ENCODE peak calls at places on chromosome 22, in ten cellular contexts. T is neuronal stem cell; F is fibroblast of lung; C is astrocyte of the spinal cord; E is neural progenitor cell; B is mesenchymal stem cell; H is uterus; G is Jurkat, Clone E6-1; Q is AG04449; Z is breast epithelium. N is an unnamed sample.

GRCh38 chr22:46649176-46650077 is 29.2 kb downstream of the GRAMD4 start:
- DNase-seq in T (no peak), H (peak), B (no peak), G (no peak), Z (no peak), E (no peak), Q (no peak), C (peak), F (no peak), N (no peak)

GRCh38 chr22:33054276-33054675 is 3.9 kb downstream of the SYN3 start:
- DNase-seq in B (no peak), H (no peak), G (no peak), C (no peak), Z (no peak), T (no peak), F (no peak), E (no peak), Q (no peak), N (no peak)

GRCh38 chr22:33401291-33401690 is 343.1 kb upstream of the SYN3 start:
- DNase-seq in B (no peak), E (no peak), H (no peak), Z (no peak), C (peak), G (no peak), Q (peak), T (no peak), F (peak), N (no peak)

GRCh38 chr22:18068381-18068988 is 9.3 kb upstream of the PEX26 start:
- DNase-seq in Z (no peak), F (peak), E (no peak), H (peak), C (no peak), Q (no peak), T (no peak), G (no peak), B (no peak), N (no peak)

GRCh38 chr22:17706451-17706900 is 67.8 kb downstream of the BID start:
- DNase-seq in Z (no peak), E (no peak), Q (peak), F (peak), H (no peak), C (peak), T (no peak), B (peak), G (peak), N (peak)

GRCh38 chr22:20724676-20725454 is 49.0 kb upstream of the SERPIND1 start:
- DNase-seq in E (no peak), Z (no peak), H (no peak), F (no peak), T (no peak), B (no peak), G (no peak), Q (no peak), C (no peak), N (no peak)

GRCh38 chr22:47797546-47797945 is 1035.1 kb downstream of the TBC1D22A start:
- DNase-seq in T (no peak), Z (peak), B (no peak), H (no peak), G (no peak), Q (no peak), E (no peak), F (no peak), C (no peak), N (no peak)

GRCh38 chr22:29306175-29306829 is at the start of gene GAS2L1:
- DNase-seq in B (peak), C (peak), E (peak), Q (no peak), T (peak), Z (peak), H (peak), G (peak), F (peak), N (no peak)

GRCh38 chr22:40728731-40729189 is 49.5 kb downstream of the MCHR1 start:
- DNase-seq in C (peak), F (peak), B (peak), G (peak), E (no peak), Z (no peak), H (no peak), T (no peak), Q (no peak), N (peak)

DNA sequence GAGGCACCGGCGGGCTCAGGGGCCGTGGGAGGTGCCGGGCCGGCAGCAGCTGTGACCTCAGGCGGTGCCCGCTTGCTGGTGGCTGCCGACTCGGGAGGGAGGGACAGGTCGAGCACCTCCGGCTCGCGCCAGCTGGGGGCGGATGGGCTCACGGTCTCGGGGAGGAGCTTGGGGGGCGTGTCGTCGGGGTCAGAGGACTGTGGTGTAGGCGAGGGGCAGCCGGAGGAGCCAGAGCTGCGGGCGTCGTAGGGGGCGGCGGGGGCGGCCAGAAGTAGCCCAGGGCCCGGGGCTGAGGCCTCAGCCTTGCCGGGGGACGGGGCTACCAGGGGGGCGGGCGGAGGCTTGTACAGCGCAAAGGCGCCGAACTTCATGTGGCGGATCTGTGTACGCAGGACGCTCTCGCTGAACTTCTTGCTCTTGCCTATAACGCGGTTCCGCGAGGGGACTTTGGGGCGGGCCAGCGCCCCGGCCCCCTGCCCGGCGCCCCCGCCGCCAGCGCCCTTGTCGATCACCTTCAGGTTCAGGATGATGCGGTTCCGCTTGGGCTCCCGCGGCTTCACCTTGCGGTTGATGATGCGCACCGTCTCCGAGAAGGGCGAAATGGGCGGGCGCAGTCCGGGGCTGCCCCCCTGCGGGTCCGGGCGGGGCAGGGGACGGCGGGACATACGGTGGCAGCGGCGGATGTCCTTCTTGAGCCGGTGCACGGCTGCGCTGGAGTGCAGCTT is 5.5 kb downstream of the CBX6 start:
- DNase-seq in G (no peak), H (peak), E (peak), B (no peak), Z (no peak), F (no peak), T (no peak), Q (no peak), C (no peak), N (no peak)
- H3K4me3 ChIP-seq in G (no peak), H (no peak), E (no peak), B (no peak), Z (no peak), F (no peak), T (no peak), Q (no peak), C (no peak), N (no peak)

DNA sequence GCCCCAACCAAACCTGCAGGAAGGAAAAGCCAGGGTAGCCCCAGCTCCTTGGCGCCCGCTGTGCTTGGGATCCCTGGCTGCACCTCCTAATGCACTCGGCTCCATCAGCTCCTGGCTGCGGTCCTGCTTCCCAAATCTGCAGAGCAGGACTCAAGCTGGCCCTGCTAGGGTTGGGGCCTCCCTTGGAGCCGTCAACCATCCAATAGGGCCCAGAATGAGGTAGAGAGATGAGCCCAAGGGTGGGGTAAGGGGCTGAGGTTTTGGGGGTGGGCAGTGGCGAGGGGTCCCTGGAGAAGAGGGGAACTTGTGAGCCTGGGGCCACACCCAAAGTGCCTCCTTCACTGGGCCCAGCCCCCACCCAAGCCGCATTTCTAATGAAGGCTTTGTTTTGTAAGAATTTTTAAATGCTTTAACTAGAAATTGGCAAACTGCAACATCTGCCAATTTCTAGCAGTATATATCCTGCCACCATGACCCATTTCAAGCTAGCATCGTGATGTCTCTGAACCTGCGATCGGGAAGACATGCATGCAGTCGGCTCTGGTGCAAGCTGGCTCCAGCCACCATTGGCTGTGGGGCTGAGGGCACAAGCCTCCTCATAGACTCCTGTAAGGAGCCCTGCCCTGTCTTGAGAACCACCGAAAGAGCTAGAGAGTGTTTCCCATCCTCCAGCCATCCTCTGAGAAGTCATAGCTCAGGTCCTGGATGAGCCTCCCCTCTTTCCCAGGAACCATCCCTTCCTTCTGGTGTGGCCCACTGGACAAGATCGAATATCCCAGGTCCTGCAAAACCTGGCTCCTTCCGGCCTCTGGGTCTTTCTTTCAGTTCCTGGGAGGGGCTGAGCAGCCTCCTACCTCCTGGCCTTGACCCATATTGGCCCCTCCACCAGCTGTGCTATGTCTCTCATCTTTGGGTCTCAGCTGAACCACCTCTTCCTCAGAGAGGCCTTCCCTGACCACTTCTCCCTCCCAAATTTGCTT is 15.5 kb downstream of the C1QTNF6 start:
- DNase-seq in B (no peak), T (no peak), Z (peak), G (no peak), F (no peak), C (no peak), E (no peak), H (peak), Q (no peak), N (no peak)
- H3K4me3 ChIP-seq in B (no peak), T (no peak), Z (no peak), G (no peak), F (no peak), C (no peak), E (no peak), H (no peak), Q (no peak), N (no peak)

DNA sequence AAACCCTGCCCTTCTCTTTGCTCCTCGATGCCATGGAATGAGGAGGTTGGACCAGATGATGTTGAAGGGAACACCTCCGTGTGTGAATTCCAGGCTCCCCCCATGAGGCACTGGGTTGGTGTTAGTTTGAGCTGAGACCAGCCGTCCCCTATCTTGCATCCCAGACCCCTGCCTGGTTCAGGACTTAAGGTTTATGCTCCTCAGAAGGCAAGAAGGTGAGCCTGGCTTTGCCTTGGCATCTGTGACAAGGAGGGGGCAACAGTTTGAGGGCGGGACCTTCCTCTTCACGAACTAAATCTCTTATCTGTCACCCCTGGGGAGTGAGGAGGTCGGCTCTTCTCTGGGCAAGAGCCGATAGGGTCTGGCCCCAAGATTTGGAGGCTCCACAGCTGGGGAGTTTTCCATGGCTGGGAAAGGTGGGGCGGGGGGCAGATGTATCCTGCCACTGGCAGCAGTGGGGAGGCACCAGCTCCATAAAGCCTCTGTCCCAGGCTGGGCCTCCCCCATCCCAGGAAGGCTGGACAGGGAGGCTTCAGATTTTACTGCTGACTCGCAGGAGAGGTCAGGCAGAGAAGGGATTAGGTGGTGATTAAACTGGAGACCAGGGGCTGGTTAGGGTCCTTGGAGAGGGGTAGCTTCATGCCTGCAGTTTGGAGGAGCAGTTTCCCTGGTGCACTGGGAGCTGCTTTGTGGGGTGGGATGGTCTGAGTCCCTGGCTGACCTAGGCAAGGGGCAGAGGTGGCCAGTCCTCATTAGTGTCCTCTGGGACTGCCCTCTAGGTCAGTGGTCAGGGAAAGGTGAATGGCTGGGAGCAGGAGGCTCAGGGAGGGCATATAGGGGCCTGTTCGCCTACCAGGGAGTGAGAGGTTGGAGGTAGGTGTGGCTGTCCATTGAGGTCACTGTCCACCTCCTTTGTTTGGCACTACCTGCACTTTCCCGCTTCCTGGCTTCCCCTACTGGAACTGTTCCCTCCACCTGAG is 1.1 kb downstream of the SEC14L2 start:
- DNase-seq in C (no peak), B (peak), E (peak), F (no peak), H (no peak), Q (no peak), G (no peak), Z (no peak), T (no peak), N (no peak)
- H3K4me3 ChIP-seq in C (peak), B (peak), E (peak), F (peak), H (peak), Q (peak), G (peak), Z (peak), T (peak), N (peak)

GRCh38 chr22:44623771-44624510 is 78.1 kb upstream of the PRR5 start:
- DNase-seq in H (no peak), B (peak), T (no peak), C (no peak), G (no peak), E (peak), Q (no peak), F (peak), Z (no peak), N (no peak)
- H3K4me3 ChIP-seq in H (no peak), B (no peak), T (no peak), C (no peak), G (no peak), E (no peak), Q (no peak), F (no peak), Z (no peak), N (no peak)

DNA sequence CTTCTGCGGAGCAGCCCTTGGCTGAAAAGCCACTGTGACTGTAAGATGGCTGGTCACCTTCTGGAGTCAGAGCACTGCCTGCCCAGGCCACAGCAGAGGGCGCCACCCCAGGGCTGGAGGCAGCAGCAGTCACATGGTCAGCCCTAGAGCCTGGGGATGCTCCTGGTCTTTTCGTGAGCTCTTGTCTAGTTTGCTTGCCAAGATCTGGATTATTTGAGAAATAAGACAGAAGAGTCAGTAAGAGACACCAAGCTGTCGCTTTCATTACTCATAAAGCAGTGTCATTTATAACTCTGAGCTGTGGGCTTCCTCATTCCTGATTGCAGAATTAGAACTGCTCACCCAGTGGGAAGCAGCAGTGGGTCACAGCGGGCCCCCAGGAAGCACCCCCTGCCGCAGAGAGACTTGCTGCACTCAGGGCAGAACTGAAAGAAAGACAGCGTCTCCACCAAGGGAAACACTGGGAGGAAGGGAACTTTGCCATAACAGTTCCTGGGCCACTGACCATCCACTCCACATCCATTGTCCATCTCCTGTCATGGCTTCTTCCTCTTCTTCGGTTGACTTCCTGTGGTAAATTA is 56.7 kb downstream of the PPP6R2 start:
- DNase-seq in B (peak), F (no peak), Q (no peak), Z (no peak), G (no peak), T (peak), C (no peak), E (peak), H (no peak), N (no peak)
- H3K4me3 ChIP-seq in B (no peak), F (no peak), Q (no peak), Z (no peak), G (no peak), T (no peak), C (no peak), E (no peak), H (no peak), N (no peak)

DNA sequence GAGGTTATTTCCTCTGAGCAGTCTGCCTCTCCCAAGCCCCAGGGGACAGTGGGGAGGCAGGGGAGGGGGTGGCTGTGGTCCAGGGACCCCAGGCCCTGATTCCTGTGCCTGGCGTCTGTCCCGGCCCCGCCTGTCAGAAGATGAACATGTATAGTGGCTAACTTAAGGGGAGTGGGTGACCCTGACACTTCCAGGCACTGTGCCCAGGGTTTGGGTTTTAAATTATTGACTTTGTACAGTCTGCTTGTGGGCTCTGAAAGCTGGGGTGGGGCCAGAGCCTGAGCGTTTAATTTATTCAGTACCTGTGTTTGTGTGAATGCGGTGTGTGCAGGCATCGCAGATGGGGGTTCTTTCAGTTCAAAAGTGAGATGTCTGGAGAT is 3.1 kb downstream of the PIM3 start:
- DNase-seq in E (no peak), H (no peak), G (peak), Q (no peak), T (no peak), Z (peak), F (no peak), B (no peak), C (no peak), N (no peak)
- H3K4me3 ChIP-seq in E (no peak), H (peak), G (no peak), Q (no peak), T (no peak), Z (peak), F (peak), B (peak), C (no peak), N (no peak)

GRCh38 chr22:38450234-38450797 is 4.7 kb downstream of the KCNJ4 start:
- DNase-seq in B (no peak), Q (no peak), E (no peak), T (no peak), H (no peak), G (no peak), F (no peak), C (no peak), Z (no peak), N (no peak)

GRCh38 chr22:38449776-38450175 is 5.2 kb downstream of the KCNJ4 start:
- DNase-seq in Z (no peak), F (no peak), T (no peak), E (peak), C (no peak), B (no peak), G (no peak), Q (no peak), H (no peak), N (no peak)

GRCh38 chr22:38451404-38451803 is 3.6 kb downstream of the KCNJ4 start:
- DNase-seq in T (no peak), G (no peak), Z (no peak), F (no peak), B (no peak), C (no peak), Q (no peak), H (no peak), E (peak), N (no peak)

GRCh38 chr22:38451864-38452263 is 3.1 kb downstream of the KCNJ4 start:
- DNase-seq in H (no peak), G (no peak), C (no peak), E (no peak), T (no peak), F (no peak), Z (no peak), Q (no peak), B (no peak), N (no peak)

GRCh38 chr22:38448945-38449745 is 5.9 kb downstream of the KCNJ4 start:
- DNase-seq in C (no peak), F (no peak), E (no peak), Z (no peak), Q (no peak), T (no peak), H (no peak), G (no peak), B (no peak), N (no peak)
- H3K4me3 ChIP-seq in C (no peak), F (no peak), E (no peak), Z (no peak), Q (no peak), T (no peak), H (no peak), G (no peak), B (no peak), N (no peak)